ENCODE peak calls at places on chromosomes 16 and 17, in five cellular contexts. A, K, Q, M and T are unnamed samples.
A peak's percentile ranks its signal among the peaks of the same experiment; 100 is the strongest.

GRCh38 chr17:57004944-57005579 is 27.1 kb downstream of the SCPEP1 start:
- DNase-seq in Q (no peak), K (no peak), A (no peak), M (no peak), T (no peak)

GRCh38 chr16:85192233-85192632 is 80.0 kb upstream of the CIBAR2 start:
- DNase-seq in A (no peak), Q (no peak), K (no peak), M (no peak), T (no peak)

GRCh38 chr17:52106638-52107261 is 51.8 kb downstream of the CA10 start:
- DNase-seq in A (peak; percentile 4), Q (peak; percentile 16), M (peak; percentile 50), K (peak; percentile 40), T (no peak)

GRCh38 chr16:67954421-67955196 is 10.7 kb upstream of the LCAT start:
- DNase-seq in A (no peak), K (no peak), M (no peak), Q (no peak), T (no peak)

GRCh38 chr16:89325861-89326471 is 108.5 kb downstream of the ZNF778 start:
- DNase-seq in K (peak; percentile 87), M (no peak), Q (peak; percentile 25), A (no peak), T (no peak)

GRCh38 chr17:64777413-64778101 is 115.5 kb upstream of the SMURF2 start:
- DNase-seq in A (no peak), M (peak; percentile 37), Q (peak; percentile 29), K (no peak), T (no peak)

GRCh38 chr16:11403534-11403795 is 58.2 kb downstream of the RMI2 start:
- DNase-seq in K (no peak), A (no peak), Q (no peak), M (no peak), T (no peak)

GRCh38 chr16:23567602-23568001 is 10.1 kb downstream of the UBFD1 start:
- DNase-seq in A (no peak), K (no peak), Q (no peak), M (no peak), T (no peak)

GRCh38 chr16:47970291-47970931 is 185.4 kb downstream of the ABCC12 start:
- DNase-seq in A (no peak), Q (no peak), M (no peak), K (peak; percentile 43), T (no peak)

GRCh38 chr17:8963665-8964258 is 1.7 kb downstream of the PIK3R5 start:
- DNase-seq in K (no peak), A (no peak), Q (no peak), M (no peak), T (no peak)

GRCh38 chr17:79340286-79340685 is 265.7 kb downstream of the ENGASE start:
- DNase-seq in K (no peak), M (no peak), Q (no peak), A (no peak), T (no peak)

GRCh38 chr16:35298460-35299243 is 1839.2 kb downstream of the TP53TG3F start:
- DNase-seq in K (no peak), A (no peak), M (no peak), Q (no peak), T (no peak)

GRCh38 chr17:73782641-73783381 is 138.6 kb upstream of the SDK2 start:
- DNase-seq in A (no peak), K (no peak), M (no peak), Q (no peak), T (no peak)

GRCh38 chr17:80416260-80416939 is 1.4 kb downstream of the ENDOV start:
- DNase-seq in M (no peak), Q (no peak), K (no peak), A (no peak), T (no peak)

GRCh38 chr17:19010729-19011505 is 6.4 kb upstream of the FAM83G start:
- DNase-seq in Q (no peak), M (no peak), A (no peak), K (peak; percentile 29), T (no peak)

GRCh38 chr17:258045-258734 is 76.7 kb upstream of the DOC2B start:
- DNase-seq in M (no peak), K (no peak), A (no peak), Q (no peak), T (no peak)

GRCh38 chr17:12693640-12694039 is 27.9 kb downstream of the MYOCD start:
- DNase-seq in Q (no peak), K (peak; percentile 7), A (no peak), M (no peak), T (no peak)

GRCh38 chr16:88303890-88304819 is 78.6 kb upstream of the ZNF469 start:
- DNase-seq in Q (no peak), A (no peak), M (no peak), K (peak; percentile 92), T (no peak)

GRCh38 chr17:30278032-30278431 is 13.7 kb downstream of the BLMH start:
- DNase-seq in K (peak; percentile 18), M (no peak), Q (no peak), A (no peak), T (no peak)

GRCh38 chr17:65158622-65159021 is 21.5 kb downstream of the RGS9 start:
- DNase-seq in M (no peak), Q (no peak), K (no peak), A (no peak), T (no peak)

GRCh38 chr17:74864866-74865395 is 5.2 kb upstream of the GRIN2C start:
- DNase-seq in Q (peak; percentile 76), A (peak; percentile 59), M (no peak), K (peak; percentile 82), T (peak; percentile 50)